ENCODE peak calls at places on chromosomes 12 and 14, in seven cellular contexts. D is A549, A is K562, R is tibial nerve, J is esophagus muscularis mucosa, F is ovary, U is transverse colon. O is an unnamed sample.

GRCh38 chr12:114439306-114439705 is 33.4 kb upstream of the TBX5 start:
- DNase-seq in D (no peak), A (no peak), R (no peak), J (no peak), F (no peak), U (no peak), O (no peak)

GRCh38 chr12:12349711-12350665 is at the start of gene MANSC1:
- DNase-seq in D (peak; percentile 58), A (peak; percentile 63), R (no peak), J (no peak), F (peak; percentile 60), U (peak; percentile 83), O (peak; percentile 79)

GRCh38 chr14:97779140-97779539 is 982.0 kb downstream of the VRK1 start:
- DNase-seq in D (no peak), A (no peak), R (no peak), J (no peak), F (no peak), U (no peak), O (no peak)

GRCh38 chr14:73786942-73787759 is 64.5 kb upstream of the PTGR2 start:
- DNase-seq in D (no peak), A (peak; percentile 72), R (no peak), J (no peak), F (peak; percentile 72), U (peak; percentile 76), O (no peak)

GRCh38 chr14:105050551-105050897 is 14.7 kb downstream of the GPR132 start:
- DNase-seq in D (no peak), A (peak; percentile 34), R (no peak), J (no peak), F (no peak), U (peak; percentile 79), O (peak; percentile 65)

GRCh38 chr14:75875958-75876357 is 105.8 kb downstream of the TGFB3 start:
- DNase-seq in D (no peak), A (no peak), R (no peak), J (no peak), F (no peak), U (no peak), O (no peak)

GRCh38 chr14:37590096-37590809 is 4.8 kb downstream of the FOXA1 start:
- DNase-seq in D (no peak), A (no peak), R (no peak), J (no peak), F (no peak), U (no peak), O (no peak)

GRCh38 chr14:72975776-72976175 is 49.5 kb downstream of the DCAF4 start:
- DNase-seq in D (peak; percentile 29), A (peak; percentile 19), R (no peak), J (no peak), F (no peak), U (no peak), O (no peak)

GRCh38 chr14:95520346-95520745 is 3.9 kb upstream of the SYNE3 start:
- DNase-seq in D (no peak), A (no peak), R (no peak), J (no peak), F (no peak), U (no peak), O (peak; percentile 74)

DNA sequence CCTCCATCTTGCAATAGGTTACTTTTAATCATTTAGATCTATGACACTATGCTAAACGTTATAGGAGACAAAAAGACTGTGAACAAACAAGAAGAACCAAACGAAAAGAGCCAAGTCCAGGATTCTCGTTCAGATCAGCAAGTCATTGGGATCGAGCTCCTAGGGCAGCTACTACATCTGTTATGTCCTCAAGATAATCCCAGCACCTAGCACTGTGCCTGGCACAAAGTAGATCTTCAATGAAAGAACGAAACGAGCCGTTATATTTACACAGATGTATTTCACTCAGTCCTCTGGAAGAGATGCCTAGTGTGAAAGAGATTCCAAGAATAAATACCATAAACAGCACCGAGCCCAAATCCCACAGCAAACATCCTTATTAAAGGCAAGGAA is 488 bp upstream of the EFCAB11 start:
- DNase-seq in D (no peak), A (no peak), R (no peak), J (no peak), F (no peak), U (no peak), O (no peak)
- H3K27ac ChIP-seq in D (peak overlapping the region; percentile 93), A (peak overlapping the region; percentile 88), R (peak overlapping the region; percentile 94), J (peak overlapping the region; percentile 92), F (peak overlapping the region; percentile 80), U (peak overlapping the region; percentile 94), O (peak overlapping the region; percentile 93)

GRCh38 chr14:31207746-31208545 is at the start of gene HECTD1:
- DNase-seq in D (peak; percentile 85), A (peak; percentile 85), R (peak; percentile 48), J (peak; percentile 93), F (peak; percentile 93), U (peak; percentile 93), O (peak; percentile 93)
- TF ChIP-seq EP300 in D (no peak), A (peak; percentile 37), R (no peak), J (no peak), F (no peak), U (no peak), O (no peak)

DNA sequence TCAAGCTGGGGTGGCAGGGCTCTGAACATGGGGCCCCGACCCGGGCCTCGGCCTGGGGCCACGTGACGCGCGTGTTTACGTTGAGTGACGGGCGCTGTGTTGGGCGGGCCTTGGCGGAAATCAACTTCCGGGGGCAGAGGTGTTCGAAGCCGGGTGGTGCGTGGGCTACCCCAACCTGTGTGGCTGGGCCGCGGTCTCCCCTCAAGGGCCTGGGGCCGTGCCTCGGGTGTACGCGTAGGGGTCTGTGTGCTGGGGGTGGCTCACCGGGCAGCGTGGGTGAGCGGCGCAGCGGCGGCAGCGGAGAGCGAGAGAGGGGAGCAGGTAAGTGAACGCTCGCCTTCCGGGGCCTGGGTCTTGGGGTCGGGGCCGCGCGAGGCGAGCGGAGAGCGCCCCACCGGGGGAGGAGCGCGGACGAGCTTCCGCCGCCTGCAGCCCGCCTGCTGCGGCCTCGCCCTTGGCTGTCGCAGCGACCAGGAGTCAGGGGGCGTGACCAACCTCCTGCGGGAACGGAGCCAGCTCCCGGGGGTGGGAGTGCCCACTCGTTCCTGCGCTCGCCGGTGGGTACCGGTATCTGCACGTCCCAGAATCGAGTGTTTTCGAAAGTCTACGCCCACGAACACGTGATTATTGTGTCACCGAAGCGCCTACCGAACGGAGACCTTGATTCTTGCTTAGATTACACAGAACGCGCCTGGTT is at the start of gene CCDC91:
- DNase-seq in D (peak; percentile 69), A (peak; percentile 88), R (peak; percentile 71), J (peak; percentile 96), F (peak; percentile 84), U (peak; percentile 90), O (peak; percentile 93)
- TF ChIP-seq CTCF in D (no peak), A (no peak), R (no peak), J (no peak), F (no peak), U (no peak), O (no peak)

DNA sequence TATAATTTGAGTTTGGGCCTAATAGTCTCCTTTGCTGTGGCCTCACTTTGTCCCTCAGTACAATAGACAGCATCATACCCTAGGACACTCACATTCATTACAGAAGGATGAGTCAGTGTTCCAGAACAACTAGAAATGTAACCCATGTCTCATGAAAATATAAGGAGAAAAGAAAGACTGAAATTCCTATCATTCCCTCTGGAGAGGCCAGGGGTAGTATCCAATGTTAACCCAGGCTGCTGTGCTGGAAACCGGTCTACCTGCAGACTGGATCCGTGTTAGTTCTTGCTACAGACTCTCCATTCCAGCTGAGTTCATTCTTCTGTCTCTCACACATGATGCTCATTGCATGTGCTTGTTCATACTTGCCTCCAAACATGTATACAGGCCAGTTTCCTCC is 75.8 kb upstream of the HOXC13 start:
- DNase-seq in D (no peak), A (no peak), R (no peak), J (peak; percentile 86), F (no peak), U (no peak), O (no peak)
- H3K27ac ChIP-seq in D (peak overlapping the region; percentile 42), A (no peak overlapping the region), R (no peak overlapping the region), J (no peak overlapping the region), F (no peak overlapping the region), U (no peak overlapping the region), O (no peak overlapping the region)

GRCh38 chr12:85041395-85041794 is 5.2 kb downstream of the LRRIQ1 start:
- DNase-seq in D (no peak), A (no peak), R (no peak), J (no peak), F (no peak), U (no peak), O (no peak)

GRCh38 chr12:85036241-85036707 is at the start of the genes LRRIQ1 and TSPAN19:
- DNase-seq in D (peak; percentile 75), A (peak; percentile 7), R (peak; percentile 23), J (no peak), F (peak; percentile 33), U (peak; percentile 48), O (peak; percentile 54)

GRCh38 chr12:85036736-85037135 is 585 bp downstream of the LRRIQ1 start:
- DNase-seq in D (peak; percentile 5), A (no peak), R (no peak), J (no peak), F (no peak), U (no peak), O (no peak)
- TF ChIP-seq EP300 in D (no peak), A (no peak), R (no peak), J (no peak), F (no peak), U (no peak), O (no peak)

DNA sequence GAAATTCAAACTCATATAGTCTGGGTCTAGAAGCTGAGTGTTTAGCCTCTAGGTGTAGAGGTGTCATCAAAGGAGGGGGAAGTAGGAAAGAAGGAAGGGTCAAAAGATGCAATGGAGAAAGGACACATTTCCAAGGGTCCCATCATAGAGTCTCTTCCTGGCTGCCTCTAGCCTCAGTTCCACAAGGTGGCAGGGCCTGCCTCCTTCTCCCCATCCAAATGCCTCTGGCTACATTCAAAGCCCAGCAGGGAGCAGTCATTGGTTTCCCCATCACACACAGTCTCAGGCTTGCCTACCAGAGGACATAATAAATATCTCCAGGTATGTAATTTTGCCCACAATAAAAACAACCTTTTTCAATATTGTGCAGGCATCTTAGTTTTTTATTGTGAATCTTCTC is 2.1 kb upstream of the CCT2 start:
- DNase-seq in D (no peak), A (peak; percentile 45), R (no peak), J (no peak), F (no peak), U (no peak), O (no peak)
- TF ChIP-seq CTCF in D (no peak), A (peak; percentile 73), R (no peak), J (no peak), F (no peak), U (no peak), O (no peak)

O was measured in suprapubic skin.